ENCODE peak calls at places on chromosomes 12 and 14, in nine cellular contexts. T is heart right ventricle, H is IMR-90, D is cardiac muscle cell, Z is neural progenitor cell, R is K562, G is Panc1, B is left ventricle myocardium inferior, O is mesendoderm. F is an unnamed sample. For H3K4me1, the result is how much of the 10 kb centered on the place peaks cover.

GRCh38 chr12:79690156-79690605 is 583 bp downstream of the PAWR start:
- DNase-seq in G (no peak), D (peak), H (peak), T (no peak), Z (peak), B (no peak), O (no peak), R (no peak), F (peak)

GRCh38 chr12:44317651-44318126 is 481.8 kb downstream of the TMEM117 start:
- DNase-seq in G (peak), R (no peak), T (no peak), B (no peak), H (peak), Z (peak), D (peak), O (peak), F (peak)

GRCh38 chr14:103707329-103708263 is 7.7 kb downstream of the XRCC3 start:
- DNase-seq in B (peak), D (no peak), G (no peak), O (no peak), H (no peak), Z (no peak), T (no peak), R (no peak), F (no peak)

GRCh38 chr12:52506858-52507715 is 13.1 kb downstream of the KRT5 start:
- DNase-seq in O (peak), Z (peak), R (peak), D (peak), H (peak), T (no peak), B (no peak), G (peak), F (no peak)

GRCh38 chr14:24634158-24634557 is at the start of gene GZMB:
- DNase-seq in T (no peak), Z (no peak), D (no peak), R (no peak), H (peak), O (no peak), B (no peak), G (no peak), F (no peak)

GRCh38 chr12:69595689-69596088 is 10.4 kb downstream of the CCT2 start:
- DNase-seq in H (no peak), D (no peak), Z (no peak), G (no peak), T (no peak), B (no peak), O (no peak), R (no peak), F (no peak)

GRCh38 chr12:122227341-122227740 is 1.5 kb upstream of the DIABLO start:
- DNase-seq in D (no peak), B (no peak), Z (no peak), O (no peak), T (no peak), H (no peak), R (no peak), G (no peak), F (no peak)

GRCh38 chr14:88426271-88426670 is 40.8 kb downstream of the SPATA7 start:
- DNase-seq in O (no peak), T (peak), B (no peak), R (no peak), H (peak), D (peak), G (no peak), Z (peak), F (no peak)

GRCh38 chr12:95922231-95922630 is 20.2 kb downstream of the CCDC38 start:
- DNase-seq in G (no peak), T (no peak), B (no peak), H (peak), Z (no peak), D (peak), R (no peak), O (no peak), F (no peak)

GRCh38 chr14:93789366-93790130 is 1.3 kb upstream of the PRIMA1 start:
- DNase-seq in Z (peak), D (no peak), R (no peak), B (no peak), G (no peak), T (no peak), H (no peak), O (peak), F (no peak)

GRCh38 chr14:68262567-68262966 is 443.0 kb downstream of the RAD51B start:
- DNase-seq in O (no peak), B (no peak), Z (no peak), T (no peak), D (no peak), R (peak), G (no peak), H (no peak), F (no peak)
- H3K27ac ChIP-seq in O (no peak), B (no peak), Z (no peak), T (no peak), D (no peak), R (no peak), G (no peak), H (no peak), F (no peak)

DNA sequence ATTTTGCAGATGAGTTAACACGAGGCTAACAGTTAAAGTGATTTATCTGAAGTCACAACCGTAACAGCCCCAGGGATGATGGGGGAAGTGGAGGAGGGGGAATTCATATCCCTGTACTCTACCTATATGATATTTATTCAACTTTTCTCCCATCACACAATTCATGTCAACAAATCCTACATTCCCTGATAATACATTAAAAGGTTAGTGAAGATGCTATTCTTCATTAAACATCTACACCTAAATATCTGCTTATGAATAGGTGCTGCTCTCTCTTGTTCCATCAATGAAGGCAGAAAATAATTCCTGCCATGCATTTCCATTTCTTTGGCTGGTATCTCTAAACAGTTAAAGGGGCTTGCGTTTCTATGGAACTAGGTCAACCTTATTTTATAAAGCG is 6.8 kb downstream of the YBX3 start:
- DNase-seq in Z (no peak), T (no peak), B (no peak), H (no peak), R (no peak), D (no peak), G (no peak), O (no peak), F (no peak)
- H3K4me1 ChIP-seq in Z (under half), T (under half), B (half or more), H (under half), R (under half), D (under half), G (half or more), O (under half), F (under half)

DNA sequence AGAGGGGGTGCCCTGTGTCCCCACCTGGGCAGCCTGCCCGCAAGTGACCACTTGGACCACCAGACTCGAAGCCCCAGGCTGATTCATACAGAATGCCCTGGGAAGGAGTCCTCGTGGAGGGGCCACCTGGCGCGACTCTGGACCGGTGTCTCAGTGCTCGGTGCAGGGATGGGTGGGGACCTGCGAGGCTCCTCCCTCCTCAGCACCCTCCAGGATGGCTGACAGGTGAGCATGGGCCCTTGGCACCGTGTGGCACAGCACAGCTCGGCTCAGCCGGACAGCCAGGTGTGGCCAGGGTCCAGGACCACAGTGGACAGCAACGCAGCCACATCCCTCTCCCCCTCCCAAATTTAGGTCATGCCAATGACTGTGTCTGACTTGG is 44.5 kb downstream of the CCNK start:
- DNase-seq in B (no peak), G (no peak), T (no peak), Z (no peak), O (no peak), R (no peak), D (no peak), H (no peak), F (no peak)
- H3K27ac ChIP-seq in B (peak), G (no peak), T (peak), Z (peak), O (no peak), R (no peak), D (no peak), H (no peak), F (no peak)

GRCh38 chr12:57621497-57622292 is 10.5 kb downstream of the ARHGEF25 start:
- DNase-seq in T (peak), Z (peak), D (peak), O (peak), G (no peak), B (peak), H (peak), R (peak), F (peak)

GRCh38 chr12:57619434-57620244 is 8.4 kb downstream of the ARHGEF25 start:
- DNase-seq in H (no peak), O (peak), Z (peak), T (peak), R (no peak), B (no peak), D (no peak), G (no peak), F (no peak)

GRCh38 chr12:57622293-57623245 is 10.4 kb downstream of the B4GALNT1 start:
- DNase-seq in R (peak), G (no peak), B (no peak), O (no peak), Z (no peak), H (no peak), D (no peak), T (no peak), F (no peak)

GRCh38 chr12:57620245-57620935 is 9.2 kb downstream of the ARHGEF25 start:
- DNase-seq in G (no peak), R (no peak), T (no peak), B (no peak), D (no peak), H (no peak), O (no peak), Z (no peak), F (no peak)

GRCh38 chr12:57620936-57621496 is 9.8 kb downstream of the ARHGEF25 start:
- DNase-seq in O (no peak), R (no peak), Z (peak), T (peak), G (no peak), B (no peak), D (no peak), H (no peak), F (peak)
- H3K4me1 ChIP-seq in O (under half), R (under half), Z (under half), T (under half), G (under half), B (under half), D (under half), H (under half), F (under half)

GRCh38 chr14:23568021-23568599 is 519 bp upstream of the AP1G2 start:
- DNase-seq in O (no peak), G (no peak), B (no peak), D (no peak), H (no peak), R (no peak), Z (no peak), T (no peak), F (no peak)

GRCh38 chr14:23567186-23568020 is at the start of gene AP1G2:
- DNase-seq in H (peak), B (peak), T (peak), O (peak), G (no peak), R (peak), D (peak), Z (peak), F (no peak)

GRCh38 chr14:23569443-23570151 is 2.0 kb upstream of the AP1G2 start:
- DNase-seq in H (no peak), T (no peak), D (peak), B (no peak), R (no peak), Z (peak), O (peak), G (no peak), F (no peak)

GRCh38 chr14:23566782-23567185 is 807 bp downstream of the AP1G2 start:
- DNase-seq in D (peak), Z (peak), B (no peak), R (no peak), G (no peak), H (no peak), O (no peak), T (no peak), F (no peak)

GRCh38 chr14:23568600-23569310 is 1.2 kb upstream of the AP1G2 start:
- DNase-seq in R (no peak), T (no peak), H (no peak), G (no peak), D (no peak), O (peak), Z (peak), B (no peak), F (no peak)
- H3K27ac ChIP-seq in R (no peak), T (no peak), H (no peak), G (no peak), D (no peak), O (no peak), Z (no peak), B (no peak), F (no peak)

DNA sequence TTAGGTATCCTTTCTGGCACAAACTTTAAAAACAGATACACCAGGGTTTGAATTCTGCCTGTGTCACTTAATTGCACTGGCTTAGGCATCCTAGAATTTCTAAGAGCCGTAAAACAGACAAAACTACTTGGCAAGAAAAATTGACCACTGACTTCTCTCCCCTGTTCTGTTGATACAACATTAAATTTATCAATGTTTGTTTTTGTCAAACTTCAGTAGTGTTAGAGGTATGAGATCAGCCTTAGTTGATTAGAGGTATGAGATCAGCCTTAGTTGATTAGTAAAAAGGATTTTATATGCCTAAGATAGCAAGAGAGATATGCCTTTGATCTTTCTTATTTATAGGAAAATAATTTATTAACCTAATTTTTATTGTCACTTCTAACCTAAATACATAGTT is 283.2 kb downstream of the FBXL14 start:
- DNase-seq in B (no peak), H (no peak), O (no peak), G (no peak), R (no peak), T (no peak), D (no peak), Z (no peak), F (no peak)
- H3K4me1 ChIP-seq in B (under half), H (under half), O (under half), G (under half), R (under half), T (under half), D (under half), Z (under half), F (under half)

DNA sequence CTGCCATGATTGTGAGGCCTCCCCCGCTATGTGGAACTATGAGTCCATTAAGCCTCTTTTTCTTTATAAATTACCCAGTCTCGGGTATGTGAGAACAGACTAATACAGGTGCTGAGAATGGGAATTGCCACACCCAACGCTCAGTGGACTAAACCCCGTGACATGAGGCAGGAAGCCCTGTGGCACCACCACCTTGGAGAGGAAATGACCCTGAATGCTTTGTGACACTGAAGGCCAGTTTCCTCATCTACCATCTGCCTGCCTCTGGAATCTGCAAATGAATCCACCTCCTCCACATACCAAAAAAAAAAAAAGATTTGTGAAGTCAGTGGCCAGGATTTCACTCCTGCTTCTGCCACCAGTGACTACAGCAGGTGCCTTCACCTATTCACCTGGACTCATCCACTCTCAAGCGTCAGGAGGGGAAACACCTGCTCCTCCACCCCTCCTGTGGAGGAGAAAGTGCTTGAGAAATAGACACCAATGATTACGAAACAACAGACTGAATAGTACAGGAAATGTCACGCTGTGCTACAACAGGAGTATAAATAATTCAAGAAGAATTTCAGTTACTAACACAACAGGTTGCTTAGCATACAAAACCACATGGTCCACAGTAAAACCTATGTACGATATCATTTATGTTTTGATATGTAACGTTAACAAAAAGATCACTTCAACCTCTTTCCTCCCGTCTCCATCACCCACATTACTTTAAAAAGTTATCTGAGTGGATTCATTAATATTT is 41.4 kb downstream of the NT5DC3 start:
- DNase-seq in B (no peak), D (peak), O (peak), Z (no peak), G (no peak), H (peak), R (no peak), T (no peak), F (no peak)
- H3K27ac ChIP-seq in B (peak), D (no peak), O (no peak), Z (no peak), G (no peak), H (no peak), R (no peak), T (no peak), F (peak)

DNA sequence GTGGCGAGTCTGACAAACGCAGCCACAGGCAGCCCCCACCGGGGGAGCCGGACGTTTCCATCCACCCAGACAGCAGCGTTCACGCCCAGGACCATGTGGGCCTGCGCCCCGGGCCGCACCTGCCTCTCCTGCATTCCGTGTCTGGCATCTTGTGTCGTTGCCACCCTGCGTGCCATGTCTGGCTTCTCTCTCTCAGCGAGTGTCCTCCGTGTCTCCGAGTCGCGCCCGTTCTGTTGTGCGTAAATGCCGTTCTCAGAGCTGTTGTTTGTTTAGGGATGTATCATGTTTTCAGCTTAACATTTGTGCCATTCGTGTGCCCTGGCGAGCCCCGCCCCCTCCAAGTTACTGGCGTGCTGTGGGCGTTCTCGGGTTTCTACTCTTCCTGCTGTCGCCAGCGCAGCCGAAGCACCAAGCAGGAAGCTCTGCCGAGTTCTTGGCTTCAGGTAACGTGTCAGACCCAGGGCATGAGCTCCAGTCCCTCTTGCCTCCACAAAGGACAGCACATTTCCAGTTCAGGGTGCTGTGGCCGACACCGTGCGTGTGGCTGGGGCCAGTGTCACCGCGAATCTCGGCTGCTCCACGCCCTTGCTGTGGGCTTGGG is 34.6 kb downstream of the NOC4L start:
- DNase-seq in H (no peak), R (no peak), T (peak), B (no peak), G (no peak), D (no peak), O (no peak), Z (peak), F (no peak)
- H3K4me1 ChIP-seq in H (under half), R (under half), T (under half), B (under half), G (under half), D (under half), O (under half), Z (under half), F (under half)